ENCODE peak calls at places on chromosomes 4 and X, in four cellular contexts. J, Y, Q and D are unnamed samples.

GRCh38 chr4:1763550-1764080 is 29.5 kb upstream of the FGFR3 start:
- DNase-seq in Y (peak; percentile 79), J (no peak), Q (peak; percentile 36), D (no peak)

GRCh38 chrX:47030339-47030738 is 47.9 kb upstream of the RGN start:
- DNase-seq in Y (no peak), Q (peak; percentile 73), J (peak; percentile 27), D (peak; percentile 40)

GRCh38 chr4:7872264-7872771 is 67.3 kb downstream of the AFAP1 start:
- DNase-seq in J (peak; percentile 96), Q (no peak), Y (no peak), D (no peak)

GRCh38 chr4:15882675-15883086 is 55.9 kb downstream of the FGFBP1 start:
- DNase-seq in Y (peak; percentile 83), Q (peak; percentile 87), J (peak; percentile 58), D (peak; percentile 55)

GRCh38 chrX:41236629-41237028 is 97.3 kb upstream of the DDX3X start:
- DNase-seq in Y (no peak), J (no peak), Q (peak; percentile 17), D (no peak)

GRCh38 chrX:54076903-54077302 is 32.6 kb upstream of the PHF8 start:
- DNase-seq in Y (no peak), Q (no peak), J (peak; percentile 22), D (no peak)

GRCh38 chr4:7280906-7281305 is 88.6 kb downstream of the SORCS2 start:
- DNase-seq in Y (no peak), Q (no peak), J (peak; percentile 36), D (no peak)

GRCh38 chr4:14329228-14329627 is 673.1 kb upstream of the CPEB2 start:
- DNase-seq in Y (no peak), Q (no peak), J (no peak), D (no peak)

GRCh38 chrX:10749113-10749512 is 128.7 kb upstream of the MID1 start:
- DNase-seq in J (peak; percentile 38), Q (no peak), Y (no peak), D (no peak)

GRCh38 chr4:74934016-74934821 is 1.3 kb downstream of the PARM1 start:
- DNase-seq in J (peak; percentile 9), Y (peak; percentile 75), Q (no peak), D (peak; percentile 65)

GRCh38 chr4:153603258-153603657 is 80.8 kb upstream of the TLR2 start:
- DNase-seq in Q (no peak), Y (no peak), J (no peak), D (no peak)

GRCh38 chr4:123940604-123941003 is 544.0 kb downstream of the SPRY1 start:
- DNase-seq in J (no peak), Q (no peak), Y (no peak), D (no peak)

GRCh38 chr4:144748814-144749555 is 103.0 kb downstream of the HHIP start:
- DNase-seq in J (peak; percentile 63), Y (no peak), Q (no peak), D (no peak)

GRCh38 chr4:55125087-55125721 is at the start of gene KDR:
- DNase-seq in Q (no peak), J (peak; percentile 23), Y (peak; percentile 92), D (peak; percentile 95)

GRCh38 chr4:156536661-156537060 is 434.9 kb downstream of the PDGFC start:
- DNase-seq in Y (no peak), J (peak; percentile 63), Q (no peak), D (no peak)

GRCh38 chrX:7996414-7996813 is 69.2 kb upstream of the PNPLA4 start:
- DNase-seq in Q (peak; percentile 34), Y (peak; percentile 62), J (peak; percentile 8), D (peak; percentile 26)

GRCh38 chr4:185532327-185532726 is 3.0 kb downstream of the PDLIM3 start:
- DNase-seq in Y (no peak), J (no peak), Q (no peak), D (no peak)

GRCh38 chrX:37542791-37543190 is 28.7 kb upstream of the LANCL3 start:
- DNase-seq in Y (no peak), Q (no peak), J (no peak), D (no peak)

GRCh38 chr4:140952709-140953108 is 180.6 kb downstream of the RNF150 start:
- DNase-seq in Q (no peak), Y (no peak), J (peak; percentile 70), D (no peak)

GRCh38 chr4:121034010-121034409 is 38.3 kb downstream of the NDNF start:
- DNase-seq in Y (no peak), Q (no peak), J (peak; percentile 47), D (no peak)

GRCh38 chr4:56655209-56655626 is 25.9 kb downstream of the HOPX start:
- DNase-seq in J (peak; percentile 18), Q (no peak), Y (peak; percentile 83), D (peak; percentile 75)

GRCh38 chr4:160523236-160523635 is 1420.4 kb downstream of the RAPGEF2 start:
- DNase-seq in Y (no peak), J (no peak), Q (no peak), D (no peak)

GRCh38 chr4:101600287-101600686 is 190.2 kb upstream of the BANK1 start:
- DNase-seq in Q (no peak), Y (no peak), J (no peak), D (no peak)

GRCh38 chr4:7429601-7430078 is 5.1 kb downstream of the PSAPL1 start:
- DNase-seq in Y (peak; percentile 52), J (no peak), Q (no peak), D (peak; percentile 37)

GRCh38 chrX:119687661-119688413 is 5.1 kb downstream of the SEPTIN6 start:
- DNase-seq in J (no peak), Y (no peak), Q (peak; percentile 54), D (no peak)

GRCh38 chr4:40530961-40531635 is 98.6 kb downstream of the RBM47 start:
- DNase-seq in Y (no peak), Q (no peak), J (no peak), D (no peak)

GRCh38 chrX:109360301-109360700 is 121.6 kb downstream of the GUCY2F start:
- DNase-seq in Y (no peak), Q (no peak), J (no peak), D (no peak)

GRCh38 chrX:42176790-42177189 is 253.4 kb upstream of the CASK start:
- DNase-seq in Y (peak; percentile 69), Q (no peak), J (no peak), D (no peak)

GRCh38 chr4:148704291-148704690 is 262.1 kb upstream of the NR3C2 start:
- DNase-seq in Q (no peak), J (no peak), Y (no peak), D (peak; percentile 10)

GRCh38 chr4:144289687-144290433 is 149.3 kb upstream of the GYPA start:
- DNase-seq in Y (no peak), Q (no peak), J (peak; percentile 51), D (no peak)

GRCh38 chr4:20017439-20017838 is 234.3 kb upstream of the SLIT2 start:
- DNase-seq in J (no peak), Q (no peak), Y (no peak), D (no peak)

GRCh38 chr4:76002176-76002575 is 5.1 kb downstream of the CXCL9 start:
- DNase-seq in Q (no peak), Y (no peak), J (no peak), D (no peak)

GRCh38 chr4:147633113-147633512 is 15.9 kb downstream of the TMEM184C start:
- DNase-seq in Y (no peak), Q (no peak), J (peak; percentile 37), D (no peak)

GRCh38 chrX:18899796-18900380 is 84.0 kb downstream of the PHKA2 start:
- DNase-seq in Q (no peak), J (no peak), Y (peak; percentile 68), D (peak; percentile 82)

GRCh38 chrX:16222123-16222522 is 54.8 kb downstream of the MAGEB17 start:
- DNase-seq in J (peak; percentile 60), Q (no peak), Y (no peak), D (no peak)

GRCh38 chr4:165096776-165097175 is 15.9 kb downstream of the TMEM192 start:
- DNase-seq in Q (peak; percentile 16), Y (no peak), J (peak; percentile 8), D (peak; percentile 65)

GRCh38 chr4:147096667-147097604 is 151.3 kb upstream of the TTC29 start:
- DNase-seq in J (no peak), Y (no peak), Q (peak; percentile 58), D (peak; percentile 19)

GRCh38 chr4:60657041-60657440 is 543.1 kb upstream of the ADGRL3 start:
- DNase-seq in Y (no peak), Q (no peak), J (no peak), D (no peak)

GRCh38 chrX:75155830-75156525 is at the start of gene ABCB7:
- DNase-seq in Y (peak; percentile 82), J (peak; percentile 69), Q (peak; percentile 77), D (peak; percentile 50)

DNA sequence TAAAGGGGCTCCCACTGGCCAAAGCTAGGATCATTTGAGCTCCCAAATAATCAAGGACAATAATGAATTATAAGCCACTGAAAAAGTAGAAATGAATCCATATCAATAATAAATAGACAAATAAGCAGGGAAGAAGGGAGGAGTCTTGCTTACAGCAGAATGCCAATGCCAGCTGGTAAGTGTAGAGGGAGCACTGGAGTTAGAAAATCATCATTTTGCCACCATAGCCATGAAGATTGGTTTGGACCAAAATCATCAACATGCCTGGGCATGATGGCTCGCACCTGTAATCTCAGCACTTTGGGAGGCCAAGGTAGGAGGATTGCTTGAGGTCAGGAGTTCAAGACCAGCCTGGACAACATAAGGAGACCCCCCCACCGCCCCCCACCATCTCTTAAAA is 20.4 kb upstream of the SH3KBP1 start:
- DNase-seq in Y (no peak), J (no peak), Q (no peak), D (no peak)
- H3K4me3 ChIP-seq in Y (no peak overlapping the region), J (no peak overlapping the region), Q (no peak overlapping the region), D (no peak overlapping the region)

GRCh38 chr4:125283702-125284279 is 31.0 kb upstream of the FAT4 start:
- DNase-seq in J (peak; percentile 10), Q (peak; percentile 25), Y (no peak), D (no peak)
- H3K36me3 ChIP-seq in J (no peaks in the 10 kb centered on the region), Q (no peaks in the 10 kb centered on the region), Y (no peaks in the 10 kb centered on the region), D (no peaks in the 10 kb centered on the region)

DNA sequence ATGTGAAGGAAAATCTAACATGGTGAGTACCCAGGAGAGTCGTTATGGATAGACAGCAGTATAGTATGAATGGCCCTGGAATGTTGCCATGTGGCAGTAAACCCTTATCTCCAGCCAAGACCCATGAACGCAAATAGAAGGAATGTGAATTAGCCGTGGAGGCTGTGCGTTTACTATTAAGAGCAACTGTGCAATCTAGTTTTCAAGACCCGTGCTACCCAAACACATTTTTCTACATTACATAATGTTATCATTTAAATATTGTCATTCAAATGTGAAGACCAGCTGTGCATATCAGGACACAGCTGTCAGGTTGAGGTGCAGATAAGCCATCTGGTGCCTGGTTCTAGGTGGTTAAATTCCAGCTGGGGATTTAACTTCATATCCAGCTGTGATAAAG is 13.4 kb upstream of the AGA start:
- DNase-seq in Q (no peak), Y (no peak), J (peak; percentile 69), D (no peak)
- H3K4me3 ChIP-seq in Q (no peak overlapping the region), Y (no peak overlapping the region), J (no peak overlapping the region), D (no peak overlapping the region)

DNA sequence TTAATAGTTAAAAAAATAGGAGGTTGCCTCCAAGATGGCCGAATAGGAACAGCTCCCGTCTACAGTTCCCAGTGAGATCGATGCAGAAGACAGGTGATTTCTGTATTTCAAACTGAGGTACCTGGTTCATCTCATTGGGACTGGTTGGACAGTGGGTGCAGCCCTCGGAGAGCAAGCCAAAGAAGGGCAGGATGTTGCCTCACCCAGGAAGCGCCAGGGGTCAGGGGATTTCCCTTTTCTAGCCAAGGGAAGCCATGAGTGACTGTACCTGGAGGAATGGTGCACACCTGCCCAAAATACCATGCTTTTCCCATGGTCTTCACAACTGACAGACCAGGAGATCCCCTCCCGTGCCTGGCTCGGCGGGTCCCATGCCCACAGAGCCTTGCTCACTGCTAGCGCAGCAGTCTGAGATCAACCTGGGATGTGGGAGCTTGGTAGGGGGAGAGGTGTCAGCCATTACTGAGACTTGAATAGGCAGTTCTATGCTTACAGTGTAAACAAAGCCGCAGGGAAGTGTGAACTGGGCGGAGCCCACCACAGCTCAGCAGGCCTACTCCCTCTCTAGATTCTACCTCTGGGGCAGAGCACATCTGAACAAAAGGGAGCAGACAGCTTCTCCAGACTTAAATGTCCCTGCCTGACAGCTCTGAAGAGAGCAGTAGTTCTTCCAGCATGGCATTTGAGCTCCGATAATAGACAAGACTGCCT is 47.5 kb downstream of the PPA2 start:
- DNase-seq in Q (no peak), J (no peak), Y (peak; percentile 56), D (no peak)
- H3K36me3 ChIP-seq in Q (peaks cover 7% of the 10 kb centered on the region), J (peaks cover 5% of the 10 kb centered on the region), Y (peaks cover 73% of the 10 kb centered on the region), D (no peaks in the 10 kb centered on the region)